ENCODE peak calls at places on chromosomes 11 and 22, in ten cellular contexts. One of them, this sample, is unnamed.

GRCh38 chr22:40128989-40129388 is 48.7 kb upstream of the TNRC6B start:
- DNase-seq in IMR-90: no peak
- DNase-seq in lower leg skin: no peak
- DNase-seq in transverse colon: peak
- DNase-seq in K562: no peak
- DNase-seq in adrenal gland: no peak
- DNase-seq in body of pancreas: peak
- DNase-seq in uterus: no peak
- DNase-seq in testis: no peak
- DNase-seq in HCT116: no peak
- DNase-seq in this sample: no peak

GRCh38 chr11:83656931-83657330 is 370.8 kb upstream of the CCDC90B start:
- DNase-seq in IMR-90: no peak
- DNase-seq in lower leg skin: no peak
- DNase-seq in transverse colon: no peak
- DNase-seq in K562: no peak
- DNase-seq in adrenal gland: no peak
- DNase-seq in body of pancreas: no peak
- DNase-seq in uterus: no peak
- DNase-seq in testis: no peak
- DNase-seq in HCT116: no peak
- DNase-seq in this sample: no peak

GRCh38 chr22:44393066-44393465 is 80.3 kb upstream of the SHISAL1 start:
- DNase-seq in IMR-90: no peak
- DNase-seq in lower leg skin: no peak
- DNase-seq in transverse colon: no peak
- DNase-seq in K562: no peak
- DNase-seq in adrenal gland: no peak
- DNase-seq in body of pancreas: no peak
- DNase-seq in uterus: peak
- DNase-seq in testis: no peak
- DNase-seq in HCT116: no peak
- DNase-seq in this sample: no peak

GRCh38 chr22:50621948-50622722 is 5.8 kb downstream of the ARSA start:
- DNase-seq in IMR-90: no peak
- DNase-seq in lower leg skin: no peak
- DNase-seq in transverse colon: peak
- DNase-seq in K562: no peak
- DNase-seq in adrenal gland: no peak
- DNase-seq in body of pancreas: peak
- DNase-seq in uterus: no peak
- DNase-seq in testis: no peak
- DNase-seq in HCT116: no peak
- DNase-seq in this sample: no peak

GRCh38 chr11:72824020-72824419 is 9.8 kb downstream of the ATG16L2 start:
- DNase-seq in IMR-90: no peak
- DNase-seq in lower leg skin: no peak
- DNase-seq in transverse colon: no peak
- DNase-seq in K562: no peak
- DNase-seq in adrenal gland: peak
- DNase-seq in body of pancreas: no peak
- DNase-seq in uterus: no peak
- DNase-seq in testis: no peak
- DNase-seq in HCT116: no peak
- DNase-seq in this sample: no peak

GRCh38 chr11:106594751-106595351 is 423.4 kb downstream of the GUCY1A2 start:
- DNase-seq in IMR-90: peak
- DNase-seq in lower leg skin: no peak
- DNase-seq in transverse colon: no peak
- DNase-seq in K562: no peak
- DNase-seq in adrenal gland: no peak
- DNase-seq in body of pancreas: no peak
- DNase-seq in uterus: no peak
- DNase-seq in testis: no peak
- DNase-seq in HCT116: no peak
- DNase-seq in this sample: no peak

GRCh38 chr11:133819916-133820315 is 25.4 kb downstream of the SPATA19 start:
- DNase-seq in IMR-90: no peak
- DNase-seq in lower leg skin: no peak
- DNase-seq in transverse colon: no peak
- DNase-seq in K562: no peak
- DNase-seq in adrenal gland: no peak
- DNase-seq in body of pancreas: no peak
- DNase-seq in uterus: no peak
- DNase-seq in testis: no peak
- DNase-seq in HCT116: no peak
- DNase-seq in this sample: no peak

GRCh38 chr22:17588606-17589005 is 25.3 kb downstream of the SLC25A18 start:
- DNase-seq in IMR-90: no peak
- DNase-seq in lower leg skin: no peak
- DNase-seq in transverse colon: no peak
- DNase-seq in K562: no peak
- DNase-seq in adrenal gland: no peak
- DNase-seq in body of pancreas: no peak
- DNase-seq in uterus: no peak
- DNase-seq in testis: no peak
- DNase-seq in HCT116: no peak
- DNase-seq in this sample: no peak

GRCh38 chr11:110621826-110622225 is 90.4 kb downstream of the ARHGAP20 start:
- DNase-seq in IMR-90: peak
- DNase-seq in lower leg skin: no peak
- DNase-seq in transverse colon: no peak
- DNase-seq in K562: no peak
- DNase-seq in adrenal gland: no peak
- DNase-seq in body of pancreas: no peak
- DNase-seq in uterus: no peak
- DNase-seq in testis: no peak
- DNase-seq in HCT116: no peak
- DNase-seq in this sample: no peak

GRCh38 chr22:28146401-28147304 is 227.6 kb upstream of the PITPNB start:
- DNase-seq in IMR-90: no peak
- DNase-seq in lower leg skin: no peak
- DNase-seq in transverse colon: no peak
- DNase-seq in K562: no peak
- DNase-seq in adrenal gland: no peak
- DNase-seq in body of pancreas: no peak
- DNase-seq in uterus: no peak
- DNase-seq in testis: no peak
- DNase-seq in HCT116: no peak
- DNase-seq in this sample: no peak

GRCh38 chr22:50526849-50527801 is 1.7 kb upstream of the SCO2 start:
- DNase-seq in IMR-90: no peak
- DNase-seq in lower leg skin: peak
- DNase-seq in transverse colon: peak
- DNase-seq in K562: peak
- DNase-seq in adrenal gland: peak
- DNase-seq in body of pancreas: peak
- DNase-seq in uterus: no peak
- DNase-seq in testis: no peak
- DNase-seq in HCT116: no peak
- DNase-seq in this sample: no peak

GRCh38 chr11:58923300-58923788 is 15.9 kb upstream of the GLYATL1 start:
- DNase-seq in IMR-90: peak
- DNase-seq in lower leg skin: peak
- DNase-seq in transverse colon: peak
- DNase-seq in K562: peak
- DNase-seq in adrenal gland: no peak
- DNase-seq in body of pancreas: no peak
- DNase-seq in uterus: no peak
- DNase-seq in testis: no peak
- DNase-seq in HCT116: peak
- DNase-seq in this sample: no peak

GRCh38 chr11:79973701-79974626 is 533.1 kb upstream of the TENM4 start:
- DNase-seq in IMR-90: peak
- DNase-seq in lower leg skin: no peak
- DNase-seq in transverse colon: no peak
- DNase-seq in K562: no peak
- DNase-seq in adrenal gland: peak
- DNase-seq in body of pancreas: no peak
- DNase-seq in uterus: no peak
- DNase-seq in testis: no peak
- DNase-seq in HCT116: no peak
- DNase-seq in this sample: no peak

GRCh38 chr22:37260939-37261338 is 16.9 kb upstream of the RAC2 start:
- DNase-seq in IMR-90: peak
- DNase-seq in lower leg skin: peak
- DNase-seq in transverse colon: peak
- DNase-seq in K562: peak
- DNase-seq in adrenal gland: peak
- DNase-seq in body of pancreas: peak
- DNase-seq in uterus: no peak
- DNase-seq in testis: peak
- DNase-seq in HCT116: peak
- DNase-seq in this sample: peak

GRCh38 chr22:49009359-49010063 is 818.2 kb downstream of the BRD1 start:
- DNase-seq in IMR-90: no peak
- DNase-seq in lower leg skin: no peak
- DNase-seq in transverse colon: no peak
- DNase-seq in K562: no peak
- DNase-seq in adrenal gland: no peak
- DNase-seq in body of pancreas: no peak
- DNase-seq in uterus: no peak
- DNase-seq in testis: peak
- DNase-seq in HCT116: no peak
- DNase-seq in this sample: no peak

GRCh38 chr11:120272303-120272702 is 32.4 kb downstream of the POU2F3 start:
- DNase-seq in IMR-90: peak
- DNase-seq in lower leg skin: no peak
- DNase-seq in transverse colon: no peak
- DNase-seq in K562: no peak
- DNase-seq in adrenal gland: no peak
- DNase-seq in body of pancreas: no peak
- DNase-seq in uterus: no peak
- DNase-seq in testis: no peak
- DNase-seq in HCT116: no peak
- DNase-seq in this sample: no peak

DNA sequence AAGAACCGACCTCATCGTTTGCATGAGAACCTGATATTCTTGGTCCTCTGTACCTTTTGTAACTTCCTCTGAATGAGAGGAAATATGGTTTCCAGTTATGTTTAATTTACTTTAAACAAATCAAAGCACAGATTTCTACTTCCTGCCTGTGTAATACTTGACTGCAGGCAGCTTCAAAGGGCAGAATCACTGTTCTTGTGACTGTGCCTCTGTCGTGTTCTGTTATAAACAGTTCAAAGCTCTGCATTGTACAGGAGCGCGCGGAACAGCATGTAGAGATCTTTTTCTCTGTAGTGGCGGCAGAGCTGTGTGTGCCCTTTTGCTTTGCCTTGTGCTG is 73.2 kb upstream of the CLDN5 start:
- DNase-seq in IMR-90: no peak
- DNase-seq in lower leg skin: no peak
- DNase-seq in transverse colon: no peak
- DNase-seq in K562: peak
- DNase-seq in adrenal gland: no peak
- DNase-seq in body of pancreas: no peak
- DNase-seq in uterus: no peak
- DNase-seq in testis: no peak
- DNase-seq in HCT116: no peak
- DNase-seq in this sample: no peak
- TF ChIP-seq POLR2A in IMR-90: no peak
- TF ChIP-seq POLR2A in lower leg skin: no peak
- TF ChIP-seq POLR2A in transverse colon: no peak
- TF ChIP-seq POLR2A in K562: no peak
- TF ChIP-seq POLR2A in adrenal gland: no peak
- TF ChIP-seq POLR2A in body of pancreas: no peak
- TF ChIP-seq POLR2A in uterus: no peak
- TF ChIP-seq POLR2A in testis: no peak
- TF ChIP-seq POLR2A in HCT116: no peak
- TF ChIP-seq POLR2A in this sample: no peak

DNA sequence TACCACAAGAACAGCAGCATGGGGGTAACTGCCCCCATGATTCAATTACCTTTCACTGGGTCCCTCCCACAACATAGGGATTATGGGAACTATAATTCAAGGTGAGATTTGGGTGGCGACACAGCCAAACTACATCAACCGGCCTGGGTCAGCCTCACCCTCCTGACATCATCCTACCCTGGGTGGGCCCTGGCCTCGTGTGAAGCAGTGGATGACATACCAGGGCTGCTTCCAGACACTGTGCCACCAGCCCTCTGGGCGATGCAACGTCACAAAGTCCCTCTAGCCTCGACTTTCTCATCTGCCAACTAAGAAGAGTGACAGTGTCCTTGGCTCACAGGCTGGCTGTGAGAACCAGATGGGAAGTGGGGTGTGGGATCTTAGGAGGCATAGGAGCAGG is 8.7 kb upstream of the TPCN2 start:
- DNase-seq in IMR-90: no peak
- DNase-seq in lower leg skin: no peak
- DNase-seq in transverse colon: no peak
- DNase-seq in K562: no peak
- DNase-seq in adrenal gland: no peak
- DNase-seq in body of pancreas: no peak
- DNase-seq in uterus: no peak
- DNase-seq in testis: no peak
- DNase-seq in HCT116: no peak
- DNase-seq in this sample: no peak
- TF ChIP-seq POLR2A in IMR-90: no peak
- TF ChIP-seq POLR2A in lower leg skin: no peak
- TF ChIP-seq POLR2A in transverse colon: no peak
- TF ChIP-seq POLR2A in K562: no peak
- TF ChIP-seq POLR2A in adrenal gland: no peak
- TF ChIP-seq POLR2A in body of pancreas: no peak
- TF ChIP-seq POLR2A in uterus: no peak
- TF ChIP-seq POLR2A in testis: no peak
- TF ChIP-seq POLR2A in HCT116: no peak
- TF ChIP-seq POLR2A in this sample: no peak

GRCh38 chr11:119091083-119091650 is 6.5 kb downstream of the HMBS start:
- DNase-seq in IMR-90: peak
- DNase-seq in lower leg skin: no peak
- DNase-seq in transverse colon: no peak
- DNase-seq in K562: no peak
- DNase-seq in adrenal gland: no peak
- DNase-seq in body of pancreas: no peak
- DNase-seq in uterus: no peak
- DNase-seq in testis: no peak
- DNase-seq in HCT116: no peak
- DNase-seq in this sample: no peak
- TF ChIP-seq POLR2A in IMR-90: no peak
- TF ChIP-seq POLR2A in lower leg skin: no peak
- TF ChIP-seq POLR2A in transverse colon: no peak
- TF ChIP-seq POLR2A in K562: peak
- TF ChIP-seq POLR2A in adrenal gland: no peak
- TF ChIP-seq POLR2A in body of pancreas: no peak
- TF ChIP-seq POLR2A in uterus: no peak
- TF ChIP-seq POLR2A in testis: no peak
- TF ChIP-seq POLR2A in HCT116: no peak
- TF ChIP-seq POLR2A in this sample: no peak

DNA sequence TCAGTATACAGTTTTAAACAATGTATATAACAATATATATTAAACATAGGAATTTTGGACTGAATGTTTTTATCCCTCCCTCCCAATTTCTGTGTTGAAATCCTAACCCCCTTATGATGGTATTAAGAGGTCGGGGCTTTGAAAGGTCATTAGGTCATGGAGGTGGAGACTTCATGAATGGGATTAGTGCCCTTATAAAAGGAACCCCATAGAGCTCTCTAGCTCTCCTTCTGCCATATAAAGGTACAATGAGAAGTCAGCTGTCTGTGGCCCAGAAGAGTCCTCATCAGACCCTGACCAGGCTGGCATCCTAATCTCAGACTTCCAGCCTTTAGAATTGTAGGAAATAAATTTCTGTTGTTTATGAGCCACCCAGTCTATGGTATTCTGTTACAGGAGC is 6.5 kb downstream of the NNMT start:
- DNase-seq in IMR-90: no peak
- DNase-seq in lower leg skin: no peak
- DNase-seq in transverse colon: no peak
- DNase-seq in K562: no peak
- DNase-seq in adrenal gland: no peak
- DNase-seq in body of pancreas: no peak
- DNase-seq in uterus: no peak
- DNase-seq in testis: no peak
- DNase-seq in HCT116: no peak
- DNase-seq in this sample: no peak
- TF ChIP-seq POLR2A in IMR-90: no peak
- TF ChIP-seq POLR2A in lower leg skin: no peak
- TF ChIP-seq POLR2A in transverse colon: no peak
- TF ChIP-seq POLR2A in K562: no peak
- TF ChIP-seq POLR2A in adrenal gland: no peak
- TF ChIP-seq POLR2A in body of pancreas: no peak
- TF ChIP-seq POLR2A in uterus: no peak
- TF ChIP-seq POLR2A in testis: no peak
- TF ChIP-seq POLR2A in HCT116: no peak
- TF ChIP-seq POLR2A in this sample: no peak